ENCODE peak calls at places on chromosomes 11 and 22, in seven cellular contexts. B, A, E, U, G, Z and S are unnamed samples.

GRCh38 chr22:32499666-32500065 is 25.1 kb downstream of the FBXO7 start:
- DNase-seq in B (no peak), A (no peak), E (no peak), U (no peak), G (no peak), Z (no peak), S (no peak)

GRCh38 chr22:49735411-49736311 is 92.0 kb downstream of the BRD1 start:
- DNase-seq in B (peak; percentile 8), A (no peak), E (peak; percentile 67), U (no peak), G (no peak), Z (peak; percentile 4), S (no peak)

GRCh38 chr11:19422257-19422656 is 181.5 kb upstream of the E2F8 start:
- DNase-seq in B (no peak), A (no peak), E (no peak), U (no peak), G (no peak), Z (no peak), S (no peak)

GRCh38 chr11:116192509-116193206 is 580.1 kb downstream of the BUD13 start:
- DNase-seq in B (no peak), A (no peak), E (no peak), U (no peak), G (no peak), Z (peak; percentile 8), S (no peak)

GRCh38 chr11:113519989-113520613 is 44.9 kb upstream of the DRD2 start:
- DNase-seq in B (no peak), A (no peak), E (no peak), U (no peak), G (no peak), Z (no peak), S (no peak)

GRCh38 chr11:134862168-134862567 is 450.1 kb upstream of the B3GAT1 start:
- DNase-seq in B (no peak), A (no peak), E (no peak), U (no peak), G (no peak), Z (no peak), S (no peak)

GRCh38 chr22:39348909-39349505 is 784 bp upstream of the SYNGR1 start:
- DNase-seq in B (no peak), A (peak; percentile 58), E (no peak), U (no peak), G (peak; percentile 76), Z (no peak), S (no peak)

GRCh38 chr11:79221417-79222130 is 219.3 kb downstream of the TENM4 start:
- DNase-seq in B (no peak), A (no peak), E (no peak), U (no peak), G (no peak), Z (no peak), S (no peak)

GRCh38 chr11:72543849-72544535 is 109.7 kb upstream of the CLPB start:
- DNase-seq in B (no peak), A (no peak), E (no peak), U (no peak), G (no peak), Z (no peak), S (no peak)

GRCh38 chr22:41501209-41501608 is 32.3 kb downstream of the ACO2 start:
- DNase-seq in B (peak; percentile 16), A (no peak), E (no peak), U (no peak), G (no peak), Z (no peak), S (no peak)

GRCh38 chr22:23137905-23138520 is 3.8 kb downstream of the RSPH14 start:
- DNase-seq in B (no peak), A (no peak), E (no peak), U (no peak), G (peak; percentile 80), Z (peak; percentile 25), S (peak; percentile 31)

GRCh38 chr11:16873289-16873688 is 134.8 kb downstream of the C11orf58 start:
- DNase-seq in B (no peak), A (no peak), E (no peak), U (no peak), G (no peak), Z (peak; percentile 51), S (no peak)

GRCh38 chr22:19295733-19296132 is 4.2 kb upstream of the CLTCL1 start:
- DNase-seq in B (no peak), A (no peak), E (no peak), U (no peak), G (no peak), Z (no peak), S (no peak)

GRCh38 chr22:48197189-48197690 is 1434.8 kb downstream of the TBC1D22A start:
- DNase-seq in B (no peak), A (no peak), E (no peak), U (no peak), G (no peak), Z (no peak), S (no peak)

GRCh38 chr11:131544591-131544990 is 174.2 kb downstream of the NTM start:
- DNase-seq in B (no peak), A (no peak), E (no peak), U (no peak), G (no peak), Z (no peak), S (no peak)

GRCh38 chr11:72700026-72700610 is 25.9 kb upstream of the PDE2A start:
- DNase-seq in B (no peak), A (no peak), E (no peak), U (no peak), G (no peak), Z (peak; percentile 42), S (no peak)

GRCh38 chr11:60699282-60699681 is at the start of gene MS4A8:
- DNase-seq in B (no peak), A (no peak), E (no peak), U (no peak), G (no peak), Z (no peak), S (no peak)

GRCh38 chr11:68302256-68303054 is 9.9 kb upstream of the LRP5 start:
- DNase-seq in B (no peak), A (peak; percentile 42), E (no peak), U (no peak), G (no peak), Z (peak; percentile 47), S (no peak)

GRCh38 chr22:46584081-46584903 is 35.9 kb upstream of the GRAMD4 start:
- DNase-seq in B (no peak), A (peak; percentile 43), E (no peak), U (peak; percentile 23), G (no peak), Z (peak; percentile 67), S (peak; percentile 56)

GRCh38 chr11:32279672-32280071 is 155.7 kb downstream of the WT1 start:
- DNase-seq in B (no peak), A (no peak), E (no peak), U (no peak), G (no peak), Z (no peak), S (no peak)

GRCh38 chr11:131195801-131196517 is 174.5 kb upstream of the NTM start:
- DNase-seq in B (no peak), A (peak; percentile 61), E (no peak), U (no peak), G (no peak), Z (peak; percentile 40), S (peak; percentile 20)

GRCh38 chr11:2540521-2541320 is 95.9 kb downstream of the KCNQ1 start:
- DNase-seq in B (no peak), A (peak; percentile 31), E (no peak), U (no peak), G (no peak), Z (no peak), S (no peak)

GRCh38 chr22:27896251-27896650 is 22.8 kb downstream of the PITPNB start:
- DNase-seq in B (no peak), A (no peak), E (no peak), U (no peak), G (no peak), Z (no peak), S (no peak)

GRCh38 chr22:37640591-37641250 is 1.3 kb downstream of the SH3BP1 start:
- DNase-seq in B (no peak), A (no peak), E (no peak), U (no peak), G (peak; percentile 52), Z (no peak), S (peak; percentile 32)

GRCh38 chr22:37638351-37639069 is 959 bp upstream of the SH3BP1 start:
- DNase-seq in B (no peak), A (no peak), E (no peak), U (no peak), G (peak; percentile 51), Z (no peak), S (no peak)

GRCh38 chr22:37641251-37641949 is 1.9 kb downstream of the SH3BP1 start:
- DNase-seq in B (no peak), A (no peak), E (no peak), U (no peak), G (no peak), Z (no peak), S (no peak)

GRCh38 chr22:37639070-37639760 is at the start of gene SH3BP1:
- DNase-seq in B (no peak), A (peak; percentile 75), E (no peak), U (no peak), G (peak; percentile 75), Z (peak; percentile 21), S (no peak)

GRCh38 chr22:37639771-37640590 is 512 bp downstream of the SH3BP1 start:
- DNase-seq in B (no peak), A (no peak), E (no peak), U (no peak), G (peak; percentile 69), Z (no peak), S (no peak)
- H3K4me1 ChIP-seq in B (peaks cover 2% of the 10 kb centered on the region), A (peaks cover 73% of the 10 kb centered on the region), E (peaks cover 13% of the 10 kb centered on the region), U (peaks cover 23% of the 10 kb centered on the region), G (peaks cover 49% of the 10 kb centered on the region), Z (peaks cover 22% of the 10 kb centered on the region), S (peaks cover 5% of the 10 kb centered on the region)

GRCh38 chr22:26632422-26633155 is 10.8 kb downstream of the CRYBA4 start:
- DNase-seq in B (peak; percentile 60), A (no peak), E (no peak), U (no peak), G (no peak), Z (no peak), S (no peak)
- H3K27ac ChIP-seq in B (no peak overlapping the region), A (peak overlapping the region; percentile 62), E (no peak overlapping the region), U (no peak overlapping the region), G (no peak overlapping the region), Z (no peak overlapping the region), S (no peak overlapping the region)

DNA sequence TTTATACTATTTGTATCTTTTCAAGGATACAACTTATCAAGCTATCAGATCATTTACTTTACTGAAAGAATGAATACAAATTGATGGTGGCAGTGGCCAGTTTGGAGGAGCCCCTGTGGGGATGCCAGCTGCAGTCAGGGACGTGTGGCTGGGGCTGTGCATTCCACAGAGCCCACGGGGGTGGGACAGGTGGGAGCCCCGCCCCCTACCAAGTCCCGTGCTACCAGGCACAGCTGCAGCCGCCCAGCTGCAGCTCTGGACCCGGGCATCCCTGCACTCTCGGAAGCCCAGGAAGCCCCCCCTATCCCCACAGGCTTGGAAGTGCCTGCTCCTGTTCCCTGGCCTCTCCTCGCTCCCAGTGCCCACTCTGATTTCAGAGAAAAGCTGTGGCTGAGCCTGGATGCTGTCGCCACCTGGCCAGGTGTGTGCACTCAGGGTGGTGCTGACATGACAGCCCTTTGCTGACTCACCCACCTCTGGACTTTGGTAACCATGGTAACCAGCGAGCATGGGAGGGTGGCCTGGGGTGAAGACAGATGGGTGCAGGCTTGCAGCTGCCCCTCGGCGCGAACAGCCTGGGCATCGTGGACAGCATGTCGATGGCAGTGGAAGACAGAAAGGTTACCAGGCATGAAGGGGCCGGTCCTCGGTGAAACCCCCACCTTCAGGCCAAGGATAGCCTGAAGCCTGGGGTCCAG is 138.1 kb downstream of the SBF2 start:
- DNase-seq in B (no peak), A (no peak), E (no peak), U (no peak), G (no peak), Z (no peak), S (peak; percentile 39)
- H3K4me1 ChIP-seq in B (no peaks in the 10 kb centered on the region), A (no peaks in the 10 kb centered on the region), E (no peaks in the 10 kb centered on the region), U (peaks cover 4% of the 10 kb centered on the region), G (no peaks in the 10 kb centered on the region), Z (no peaks in the 10 kb centered on the region), S (peaks cover 9% of the 10 kb centered on the region)

GRCh38 chr11:8728566-8728965 is 46.0 kb downstream of the RPL27A start:
- DNase-seq in B (no peak), A (no peak), E (no peak), U (peak; percentile 16), G (no peak), Z (peak; percentile 81), S (no peak)
- H3K27ac ChIP-seq in B (no peak overlapping the region), A (peak overlapping the region; percentile 21), E (no peak overlapping the region), U (no peak overlapping the region), G (no peak overlapping the region), Z (no peak overlapping the region), S (no peak overlapping the region)